ENCODE peak calls at places on chromosome 16, in ten cellular contexts. A is left lung, O is mammary epithelial cell, F is Caco-2, B is kidney epithelial cell, N is PC-9, V is GM23248, U is heart right ventricle, E is brain microvascular endothelial cell, Z is tibial artery. D is an unnamed sample.

GRCh38 chr16:51049678-51050378 is 101.2 kb downstream of the SALL1 start:
- DNase-seq in A (no peak), O (no peak), F (no peak), B (no peak), N (no peak), V (no peak), U (no peak), E (no peak), Z (no peak), D (no peak)

GRCh38 chr16:21130811-21131210 is 19.8 kb downstream of the DNAH3 start:
- DNase-seq in A (no peak), O (no peak), F (no peak), B (no peak), N (no peak), V (no peak), U (no peak), E (no peak), Z (no peak), D (no peak)

GRCh38 chr16:48478418-48478817 is 93.2 kb upstream of the SIAH1 start:
- DNase-seq in A (no peak), O (no peak), F (no peak), B (no peak), N (no peak), V (no peak), U (no peak), E (no peak), Z (no peak), D (no peak)

GRCh38 chr16:87017388-87018012 is 299.7 kb downstream of the C16orf95 start:
- DNase-seq in A (no peak), O (peak; percentile 94), F (no peak), B (peak; percentile 98), N (no peak), V (peak; percentile 91), U (no peak), E (peak; percentile 85), Z (peak; percentile 59), D (no peak)

GRCh38 chr16:47197536-47198179 is 53.9 kb upstream of the NETO2 start:
- DNase-seq in A (no peak), O (no peak), F (no peak), B (no peak), N (no peak), V (peak; percentile 50), U (peak; percentile 66), E (no peak), Z (no peak), D (no peak)

GRCh38 chr16:17101646-17102045 is 369.1 kb downstream of the XYLT1 start:
- DNase-seq in A (no peak), O (peak; percentile 24), F (peak; percentile 43), B (no peak), N (no peak), V (peak; percentile 16), U (no peak), E (no peak), Z (no peak), D (no peak)

GRCh38 chr16:15592324-15592723 is 50.6 kb downstream of the MARF1 start:
- DNase-seq in A (no peak), O (no peak), F (no peak), B (no peak), N (peak; percentile 40), V (no peak), U (no peak), E (no peak), Z (no peak), D (no peak)

GRCh38 chr16:82954224-82954929 is 327.6 kb downstream of the CDH13 start:
- DNase-seq in A (no peak), O (no peak), F (no peak), B (no peak), N (no peak), V (peak; percentile 69), U (no peak), E (peak; percentile 36), Z (no peak), D (no peak)

GRCh38 chr16:57997176-57997527 is 3.3 kb downstream of the ZNF319 start:
- DNase-seq in A (peak; percentile 79), O (no peak), F (no peak), B (no peak), N (no peak), V (no peak), U (no peak), E (no peak), Z (no peak), D (no peak)

GRCh38 chr16:6682142-6682811 is 650.4 kb upstream of the RBFOX1 start:
- DNase-seq in A (no peak), O (no peak), F (peak; percentile 35), B (no peak), N (no peak), V (peak; percentile 15), U (peak; percentile 13), E (no peak), Z (no peak), D (no peak)

GRCh38 chr16:88681084-88681680 is 5.1 kb downstream of the SNAI3 start:
- DNase-seq in A (peak; percentile 85), O (peak; percentile 14), F (peak; percentile 63), B (no peak), N (peak; percentile 36), V (no peak), U (no peak), E (no peak), Z (no peak), D (peak; percentile 80)

GRCh38 chr16:3668626-3669025 is 14.1 kb downstream of the DNASE1 start:
- DNase-seq in A (peak; percentile 33), O (no peak), F (no peak), B (no peak), N (no peak), V (no peak), U (no peak), E (no peak), Z (no peak), D (no peak)
- H3K36me3 ChIP-seq in A (no peaks in the 10 kb centered on the region), O (peaks cover 5% of the 10 kb centered on the region), F (no peaks in the 10 kb centered on the region), B (peaks cover 5% of the 10 kb centered on the region), N (peaks cover 9% of the 10 kb centered on the region), V (peaks cover 13% of the 10 kb centered on the region), U (peaks cover 76% of the 10 kb centered on the region), E (peaks cover 13% of the 10 kb centered on the region), Z (peaks cover 6% of the 10 kb centered on the region), D (peaks cover 28% of the 10 kb centered on the region)

GRCh38 chr16:72043539-72043938 is 10.8 kb upstream of the HP start:
- DNase-seq in A (no peak), O (no peak), F (no peak), B (no peak), N (no peak), V (no peak), U (no peak), E (no peak), Z (no peak), D (no peak)

GRCh38 chr16:72044825-72045359 is 9.4 kb upstream of the HP start:
- DNase-seq in A (no peak), O (no peak), F (no peak), B (no peak), N (no peak), V (no peak), U (no peak), E (no peak), Z (no peak), D (no peak)

GRCh38 chr16:72042157-72042660 is 12.1 kb upstream of the HP start:
- DNase-seq in A (no peak), O (peak; percentile 2), F (no peak), B (no peak), N (peak; percentile 17), V (no peak), U (no peak), E (no peak), Z (no peak), D (no peak)

GRCh38 chr16:72043058-72043457 is 11.2 kb upstream of the HP start:
- DNase-seq in A (no peak), O (no peak), F (no peak), B (no peak), N (no peak), V (no peak), U (no peak), E (no peak), Z (no peak), D (no peak)
- H3K4me3 ChIP-seq in A (no peak overlapping the region), O (no peak overlapping the region), F (no peak overlapping the region), B (no peak overlapping the region), N (no peak overlapping the region), V (no peak overlapping the region), U (no peak overlapping the region), E (no peak overlapping the region), Z (no peak overlapping the region), D (no peak overlapping the region)

GRCh38 chr16:11734653-11735043 is 8.0 kb downstream of the TXNDC11 start:
- DNase-seq in A (no peak), O (no peak), F (no peak), B (no peak), N (no peak), V (no peak), U (no peak), E (no peak), Z (no peak), D (no peak)
- H3K36me3 ChIP-seq in A (no peaks in the 10 kb centered on the region), O (peaks cover 43% of the 10 kb centered on the region), F (no peaks in the 10 kb centered on the region), B (peaks cover 3% of the 10 kb centered on the region), N (peaks cover 25% of the 10 kb centered on the region), V (peaks cover 42% of the 10 kb centered on the region), U (peaks cover 77% of the 10 kb centered on the region), E (peaks cover 60% of the 10 kb centered on the region), Z (peaks cover 16% of the 10 kb centered on the region), D (peaks cover 23% of the 10 kb centered on the region)

GRCh38 chr16:62038225-62038624 is 2.0 kb upstream of the CDH8 start:
- DNase-seq in A (no peak), O (no peak), F (no peak), B (no peak), N (no peak), V (no peak), U (no peak), E (no peak), Z (no peak), D (no peak)

GRCh38 chr16:62035115-62036092 is 834 bp downstream of the CDH8 start:
- DNase-seq in A (peak; percentile 55), O (no peak), F (no peak), B (no peak), N (no peak), V (no peak), U (no peak), E (no peak), Z (peak; percentile 56), D (no peak)

GRCh38 chr16:62034236-62035114 is 1.8 kb downstream of the CDH8 start:
- DNase-seq in A (peak; percentile 52), O (no peak), F (no peak), B (no peak), N (no peak), V (no peak), U (no peak), E (no peak), Z (no peak), D (no peak)

GRCh38 chr16:62036807-62037135 is 533 bp upstream of the CDH8 start:
- DNase-seq in A (no peak), O (no peak), F (no peak), B (no peak), N (no peak), V (no peak), U (no peak), E (no peak), Z (no peak), D (no peak)

DNA sequence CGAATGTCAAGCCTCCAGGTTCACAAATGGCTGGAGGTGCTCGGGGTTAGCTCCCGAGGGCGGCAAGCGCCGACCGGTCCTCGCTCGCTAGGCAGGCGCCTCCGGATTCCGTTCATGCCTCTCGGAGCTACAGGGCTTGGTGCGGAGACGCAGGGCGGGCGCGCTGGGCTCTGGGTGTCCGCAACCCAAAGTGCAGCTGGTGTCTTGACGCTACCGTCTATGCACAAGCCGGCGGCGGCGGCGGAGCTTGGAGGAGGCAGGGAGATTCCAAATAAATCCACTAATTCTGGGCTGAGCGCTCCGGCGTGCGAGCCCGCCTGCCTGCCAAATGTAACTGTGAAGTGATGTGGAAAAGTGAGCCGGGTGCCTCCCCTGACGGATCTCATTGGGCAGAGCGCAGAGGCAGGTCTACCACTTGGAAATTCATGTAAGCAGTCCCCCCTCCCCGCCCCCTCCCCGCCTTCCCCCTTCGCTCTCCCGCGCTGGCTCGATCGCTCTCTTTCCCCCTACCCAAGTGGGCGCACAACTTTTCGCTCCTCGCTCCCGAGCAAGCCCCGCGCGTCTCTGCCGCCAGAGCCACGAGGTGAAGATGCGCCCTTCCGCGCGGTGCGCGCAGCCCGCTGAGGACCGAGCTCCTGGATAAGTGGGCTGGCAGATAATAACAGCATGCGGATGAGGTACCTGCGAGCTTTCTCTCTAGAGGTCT is at the start of gene CDH8:
- DNase-seq in A (peak; percentile 84), O (peak; percentile 14), F (no peak), B (no peak), N (no peak), V (no peak), U (no peak), E (peak; percentile 36), Z (no peak), D (no peak)
- H3K4me3 ChIP-seq in A (peak within 1 kb of the TSS; percentile 2), O (peak within 1 kb of the TSS; percentile 31), F (no peak within 1 kb of the TSS), B (peak within 1 kb of the TSS; percentile 29), N (no peak within 1 kb of the TSS), V (no peak within 1 kb of the TSS), U (peak within 1 kb of the TSS; percentile 31), E (peak within 1 kb of the TSS; percentile 37), Z (peak within 1 kb of the TSS; percentile 46), D (no peak within 1 kb of the TSS)

D was measured in GM06990.